ENCODE peak calls at places on chromosomes 3 and 15, in six cellular contexts. One of them, this sample, is unnamed.

GRCh38 chr3:50550079-50550736 is 17.3 kb downstream of the C3orf18 start:
- DNase-seq in tibial artery: no peak
- DNase-seq in coronary artery: no peak
- DNase-seq in lower lobe of right lung: peak; percentile 71
- DNase-seq in GM12878: no peak
- DNase-seq in IMR-90: peak; percentile 20
- DNase-seq in this sample: peak; percentile 74

GRCh38 chr15:46312133-46312740 is 677.4 kb downstream of the SQOR start:
- DNase-seq in tibial artery: peak; percentile 76
- DNase-seq in coronary artery: no peak
- DNase-seq in lower lobe of right lung: peak; percentile 59
- DNase-seq in GM12878: peak; percentile 11
- DNase-seq in IMR-90: peak; percentile 41
- DNase-seq in this sample: peak; percentile 85

GRCh38 chr3:165279471-165279870 is 83.3 kb upstream of the SLITRK3 start:
- DNase-seq in tibial artery: no peak
- DNase-seq in coronary artery: no peak
- DNase-seq in lower lobe of right lung: no peak
- DNase-seq in GM12878: no peak
- DNase-seq in IMR-90: no peak
- DNase-seq in this sample: no peak

GRCh38 chr3:100230715-100231114 is 30.1 kb upstream of the TBC1D23 start:
- DNase-seq in tibial artery: no peak
- DNase-seq in coronary artery: no peak
- DNase-seq in lower lobe of right lung: no peak
- DNase-seq in GM12878: no peak
- DNase-seq in IMR-90: no peak
- DNase-seq in this sample: no peak

GRCh38 chr3:123346726-123347125 is 102.2 kb downstream of the ADCY5 start:
- DNase-seq in tibial artery: peak; percentile 87
- DNase-seq in coronary artery: peak; percentile 82
- DNase-seq in lower lobe of right lung: no peak
- DNase-seq in GM12878: no peak
- DNase-seq in IMR-90: no peak
- DNase-seq in this sample: peak; percentile 73

GRCh38 chr15:98943609-98944111 is 63.9 kb downstream of the PGPEP1L start:
- DNase-seq in tibial artery: no peak
- DNase-seq in coronary artery: no peak
- DNase-seq in lower lobe of right lung: no peak
- DNase-seq in GM12878: no peak
- DNase-seq in IMR-90: peak; percentile 65
- DNase-seq in this sample: no peak

GRCh38 chr3:170467560-170467959 is 48.9 kb downstream of the CLDN11 start:
- DNase-seq in tibial artery: no peak
- DNase-seq in coronary artery: no peak
- DNase-seq in lower lobe of right lung: no peak
- DNase-seq in GM12878: no peak
- DNase-seq in IMR-90: no peak
- DNase-seq in this sample: no peak

GRCh38 chr3:39104961-39105686 is 2.3 kb downstream of the GORASP1 start:
- DNase-seq in tibial artery: no peak
- DNase-seq in coronary artery: no peak
- DNase-seq in lower lobe of right lung: no peak
- DNase-seq in GM12878: no peak
- DNase-seq in IMR-90: no peak
- DNase-seq in this sample: peak; percentile 13

GRCh38 chr3:151315136-151315535 is 1.5 kb downstream of the GPR87 start:
- DNase-seq in tibial artery: no peak
- DNase-seq in coronary artery: no peak
- DNase-seq in lower lobe of right lung: no peak
- DNase-seq in GM12878: no peak
- DNase-seq in IMR-90: peak; percentile 56
- DNase-seq in this sample: no peak

GRCh38 chr3:48240000-48240710 is 749 bp upstream of the ZNF589 start:
- DNase-seq in tibial artery: peak; percentile 42
- DNase-seq in coronary artery: no peak
- DNase-seq in lower lobe of right lung: no peak
- DNase-seq in GM12878: no peak
- DNase-seq in IMR-90: no peak
- DNase-seq in this sample: peak; percentile 40

GRCh38 chr3:133535971-133536634 is 37.4 kb upstream of the CDV3 start:
- DNase-seq in tibial artery: no peak
- DNase-seq in coronary artery: no peak
- DNase-seq in lower lobe of right lung: no peak
- DNase-seq in GM12878: no peak
- DNase-seq in IMR-90: peak; percentile 98
- DNase-seq in this sample: peak; percentile 52

GRCh38 chr3:64223809-64224570 is 1.3 kb downstream of the PRICKLE2 start:
- DNase-seq in tibial artery: no peak
- DNase-seq in coronary artery: no peak
- DNase-seq in lower lobe of right lung: no peak
- DNase-seq in GM12878: no peak
- DNase-seq in IMR-90: peak; percentile 62
- DNase-seq in this sample: peak; percentile 34
- TF ChIP-seq CTCF in tibial artery: no peak
- TF ChIP-seq CTCF in coronary artery: no peak
- TF ChIP-seq CTCF in lower lobe of right lung: no peak
- TF ChIP-seq CTCF in GM12878: no peak
- TF ChIP-seq CTCF in IMR-90: peak; percentile 34
- TF ChIP-seq CTCF in this sample: no peak

DNA sequence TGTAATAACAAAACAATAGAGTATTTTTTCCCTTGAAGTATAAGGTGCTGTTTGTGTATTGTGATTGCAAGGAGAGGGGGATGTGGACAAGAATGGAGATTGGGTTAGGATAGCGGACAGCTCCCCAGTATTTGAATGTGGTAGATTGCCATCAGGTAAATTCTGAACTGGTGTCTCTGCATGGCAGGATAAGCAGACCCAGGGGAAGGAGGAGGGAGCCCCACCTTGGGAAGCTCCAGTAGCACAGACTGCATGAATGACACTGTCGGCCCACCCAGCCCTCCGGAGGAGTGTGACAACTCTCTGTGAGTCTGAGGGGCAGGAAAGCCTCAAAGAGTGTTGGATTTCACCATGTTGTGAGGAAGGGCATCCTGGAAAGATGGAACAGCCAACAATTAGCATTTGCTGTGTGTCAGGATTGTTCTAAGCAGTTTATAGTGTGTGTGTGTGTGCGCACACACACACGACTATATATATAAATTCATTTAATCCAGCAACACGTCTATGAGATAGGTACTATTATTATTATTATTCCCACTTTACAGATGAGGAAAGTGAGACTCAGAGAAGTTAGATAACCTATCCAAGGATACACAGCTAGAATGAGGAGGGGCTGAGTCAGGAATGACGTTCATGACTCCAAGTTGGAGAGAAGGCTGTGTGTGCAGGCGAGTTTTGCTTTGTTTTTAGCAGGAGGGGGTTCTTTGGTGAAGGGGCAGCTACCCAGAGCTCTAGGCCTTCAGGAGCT is 63.4 kb upstream of the LCTL start:
- DNase-seq in tibial artery: no peak
- DNase-seq in coronary artery: no peak
- DNase-seq in lower lobe of right lung: peak; percentile 19
- DNase-seq in GM12878: no peak
- DNase-seq in IMR-90: no peak
- DNase-seq in this sample: no peak
- H3K27ac ChIP-seq in tibial artery: no peak overlapping the region
- H3K27ac ChIP-seq in coronary artery: no peak overlapping the region
- H3K27ac ChIP-seq in lower lobe of right lung: peak overlapping the region; percentile 72
- H3K27ac ChIP-seq in GM12878: no peak overlapping the region
- H3K27ac ChIP-seq in IMR-90: no peak overlapping the region
- H3K27ac ChIP-seq in this sample: no peak overlapping the region

DNA sequence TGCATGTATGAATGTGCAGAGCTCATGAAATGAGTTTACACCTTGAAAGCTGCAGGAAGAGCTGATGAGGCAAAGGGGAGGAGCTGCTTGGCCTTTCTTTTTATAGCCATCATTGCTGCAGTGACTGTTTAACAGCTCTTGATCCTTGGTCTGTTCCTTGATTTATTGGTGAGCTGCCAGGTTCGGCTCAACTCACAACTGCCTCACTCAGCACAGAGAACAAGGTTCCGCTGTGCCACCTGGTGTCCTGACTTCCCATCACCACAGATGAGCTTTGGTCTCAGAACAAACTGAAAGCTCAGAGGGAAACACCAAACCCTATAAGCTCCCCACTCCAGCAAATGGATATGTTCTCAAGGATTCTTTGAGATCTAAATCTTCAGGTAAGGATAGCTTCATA is 626.1 kb downstream of the MAGI1 start:
- DNase-seq in tibial artery: no peak
- DNase-seq in coronary artery: no peak
- DNase-seq in lower lobe of right lung: no peak
- DNase-seq in GM12878: no peak
- DNase-seq in IMR-90: no peak
- DNase-seq in this sample: no peak
- TF ChIP-seq CTCF in tibial artery: no peak
- TF ChIP-seq CTCF in coronary artery: no peak
- TF ChIP-seq CTCF in lower lobe of right lung: no peak
- TF ChIP-seq CTCF in GM12878: no peak
- TF ChIP-seq CTCF in IMR-90: no peak
- TF ChIP-seq CTCF in this sample: no peak

DNA sequence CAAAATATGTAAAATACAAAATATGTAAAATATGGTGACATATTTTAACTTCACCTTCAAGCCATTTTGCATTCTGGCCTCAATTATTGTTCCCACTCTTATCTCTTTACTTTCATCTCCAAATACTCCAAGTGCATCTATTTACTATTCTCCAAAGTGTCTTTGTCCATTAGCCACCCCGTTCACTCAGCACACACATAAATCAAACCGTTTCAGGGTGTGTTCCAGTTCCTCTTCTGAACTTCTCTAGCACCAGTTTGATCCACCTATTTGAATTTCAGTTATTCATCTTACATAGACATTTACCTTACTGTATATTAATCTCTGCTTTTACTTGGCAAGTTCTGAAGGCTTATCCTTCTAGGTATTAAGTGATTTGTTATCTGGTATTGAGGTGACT is 45.1 kb downstream of the SGO1 start:
- DNase-seq in tibial artery: no peak
- DNase-seq in coronary artery: no peak
- DNase-seq in lower lobe of right lung: no peak
- DNase-seq in GM12878: no peak
- DNase-seq in IMR-90: no peak
- DNase-seq in this sample: no peak
- H3K27ac ChIP-seq in tibial artery: no peak overlapping the region
- H3K27ac ChIP-seq in coronary artery: no peak overlapping the region
- H3K27ac ChIP-seq in lower lobe of right lung: no peak overlapping the region
- H3K27ac ChIP-seq in GM12878: no peak overlapping the region
- H3K27ac ChIP-seq in IMR-90: no peak overlapping the region
- H3K27ac ChIP-seq in this sample: no peak overlapping the region

This sample was measured in testis.